ENCODE peak calls at places on chromosomes 12 and 14, in four cellular contexts. F is heart left ventricle, W is mucosa of descending colon, N is EH. T is an unnamed sample.

GRCh38 chr12:79911889-79912656 is 22.8 kb downstream of the PPP1R12A start:
- DNase-seq in F (no peak), W (no peak), N (peak; percentile 68), T (peak; percentile 68)

GRCh38 chr12:10940389-10940788 is 1.3 kb upstream of the TAS2R14 start:
- DNase-seq in F (no peak), W (no peak), N (peak; percentile 80), T (peak; percentile 85)

GRCh38 chr12:31781894-31782540 is 53.2 kb upstream of the AMN1 start:
- DNase-seq in F (no peak), W (no peak), N (no peak), T (no peak)

GRCh38 chr12:101424620-101425019 is 17.0 kb upstream of the ARL1 start:
- DNase-seq in F (no peak), W (no peak), N (no peak), T (no peak)

GRCh38 chr12:132209654-132210222 is 65.5 kb downstream of the NOC4L start:
- DNase-seq in F (no peak), W (no peak), N (no peak), T (no peak)

GRCh38 chr12:101670007-101670671 is 27.3 kb upstream of the CHPT1 start:
- DNase-seq in F (no peak), W (no peak), N (peak; percentile 49), T (peak; percentile 50)

GRCh38 chr14:76644875-76645518 is 116.3 kb upstream of the VASH1 start:
- DNase-seq in F (no peak), W (no peak), N (peak; percentile 18), T (peak; percentile 36)

GRCh38 chr12:78229491-78230209 is 399.0 kb downstream of the NAV3 start:
- DNase-seq in F (no peak), W (no peak), N (peak; percentile 52), T (peak; percentile 56)

GRCh38 chr12:106804668-106805067 is 30.2 kb downstream of the RIC8B start:
- DNase-seq in F (no peak), W (no peak), N (no peak), T (no peak)

GRCh38 chr14:102694530-102695171 is 82.6 kb upstream of the TRAF3 start:
- DNase-seq in F (no peak), W (no peak), N (peak; percentile 74), T (peak; percentile 73)

T was measured in EL.